ENCODE peak calls at places on chromosomes 1 and 21, in five cellular contexts. Q is left cardiac atrium; U is activated CD4-positive, alpha-beta T cell treated with anti-CD3 and anti-CD28 coated beads, Interleukin-2, amount 10 ng/mL, durations not matched to agents 7 days and 5 days; A is anterior cingulate cortex; R is HCT116. S is an unnamed sample.

GRCh38 chr21:33286600-33287456 is 20.7 kb downstream of the IL10RB start:
- DNase-seq in Q (peak; percentile 74), U (no peak), A (no peak), R (peak; percentile 38), S (no peak)

GRCh38 chr1:232045571-232045970 is 419.0 kb downstream of the DISC1 start:
- DNase-seq in Q (no peak), U (no peak), A (no peak), R (no peak), S (no peak)

GRCh38 chr1:155884028-155884950 is 24.9 kb downstream of the SYT11 start:
- DNase-seq in Q (no peak), U (no peak), A (no peak), R (no peak), S (no peak)

GRCh38 chr1:227718932-227719331 is 16.2 kb downstream of the JMJD4 start:
- DNase-seq in Q (no peak), U (no peak), A (no peak), R (no peak), S (no peak)

GRCh38 chr1:51569284-51570062 is 47.4 kb upstream of the OSBPL9 start:
- DNase-seq in Q (no peak), U (peak; percentile 44), A (no peak), R (peak; percentile 82), S (no peak)

GRCh38 chr21:25369524-25370300 is 237.6 kb downstream of the MRPL39 start:
- DNase-seq in Q (no peak), U (no peak), A (no peak), R (no peak), S (no peak)

GRCh38 chr1:67677925-67678324 is 7.1 kb upstream of the GADD45A start:
- DNase-seq in Q (no peak), U (no peak), A (no peak), R (no peak), S (peak; percentile 45)

GRCh38 chr21:44377201-44377921 is 23.9 kb downstream of the TRPM2 start:
- DNase-seq in Q (no peak), U (no peak), A (no peak), R (no peak), S (no peak)

GRCh38 chr1:56934400-56935080 is 31.3 kb downstream of the C8B start:
- DNase-seq in Q (no peak), U (no peak), A (no peak), R (no peak), S (no peak)

GRCh38 chr1:163924041-163924440 is 602.3 kb downstream of the NUF2 start:
- DNase-seq in Q (no peak), U (no peak), A (no peak), R (no peak), S (peak; percentile 48)

GRCh38 chr1:150186789-150187559 is 37.3 kb downstream of the PLEKHO1 start:
- DNase-seq in Q (no peak), U (peak; percentile 23), A (no peak), R (peak; percentile 38), S (no peak)

GRCh38 chr1:240000634-240001033 is 91.0 kb upstream of the FMN2 start:
- DNase-seq in Q (no peak), U (no peak), A (no peak), R (no peak), S (no peak)

GRCh38 chr1:45623972-45624371 is at the start of gene CCDC17:
- DNase-seq in Q (no peak), U (no peak), A (no peak), R (no peak), S (no peak)

GRCh38 chr1:51203121-51203873 is 32.8 kb upstream of the RNF11 start:
- DNase-seq in Q (no peak), U (no peak), A (no peak), R (no peak), S (no peak)

S was measured in NCI-H524 treated with DMSO at 0.1 percent for 48 hours.